ENCODE peak calls at places on chromosomes 6 and 20, in seven cellular contexts. D is IMR-90, E is left lung, B is heart left ventricle, W is psoas muscle, N is lower lobe of right lung, O is fibroblast of lung. I is an unnamed sample. For H3K4me1, the result is how much of the 10 kb centered on the place peaks cover.

GRCh38 chr6:47379328-47379727 is 69.6 kb upstream of the TNFRSF21 start:
- DNase-seq in D (no peak), E (no peak), B (no peak), W (no peak), N (no peak), O (peak), I (no peak)

GRCh38 chr20:6502999-6503398 is 264.5 kb upstream of the BMP2 start:
- DNase-seq in D (no peak), E (no peak), B (no peak), W (no peak), N (no peak), O (no peak), I (no peak)

GRCh38 chr6:157823001-157823522 is at the start of gene SNX9:
- DNase-seq in D (peak), E (peak), B (peak), W (peak), N (peak), O (peak), I (peak)

GRCh38 chr6:105492706-105493673 is 90.1 kb upstream of the PREP start:
- DNase-seq in D (peak), E (no peak), B (no peak), W (no peak), N (no peak), O (no peak), I (no peak)

GRCh38 chr20:64225166-64225595 is 30.4 kb upstream of the PCMTD2 start:
- DNase-seq in D (no peak), E (no peak), B (no peak), W (no peak), N (no peak), O (no peak), I (no peak)

GRCh38 chr6:113994934-113995342 is 24.0 kb upstream of the HDAC2 start:
- DNase-seq in D (peak), E (no peak), B (no peak), W (no peak), N (no peak), O (peak), I (no peak)

GRCh38 chr6:138559153-138559552 is 59.9 kb upstream of the NHSL1 start:
- DNase-seq in D (no peak), E (no peak), B (no peak), W (no peak), N (no peak), O (no peak), I (no peak)

GRCh38 chr6:112680076-112680475 is 332.9 kb downstream of the RFPL4B start:
- DNase-seq in D (peak), E (no peak), B (no peak), W (no peak), N (no peak), O (no peak), I (no peak)

GRCh38 chr6:52420668-52421358 is 671 bp downstream of the EFHC1 start:
- DNase-seq in D (peak), E (no peak), B (no peak), W (no peak), N (no peak), O (peak), I (no peak)

GRCh38 chr6:14612016-14612415 is 494.4 kb downstream of the CD83 start:
- DNase-seq in D (peak), E (no peak), B (no peak), W (no peak), N (no peak), O (peak), I (no peak)

GRCh38 chr6:117547688-117548621 is 54.4 kb downstream of the GOPC start:
- DNase-seq in D (peak), E (peak), B (peak), W (peak), N (peak), O (peak), I (peak)

GRCh38 chr6:111734068-111734825 is 128.6 kb upstream of the TRAF3IP2 start:
- DNase-seq in D (peak), E (no peak), B (no peak), W (no peak), N (no peak), O (peak), I (no peak)

GRCh38 chr6:129498950-129499870 is 210.8 kb downstream of the ARHGAP18 start:
- DNase-seq in D (peak), E (no peak), B (no peak), W (no peak), N (no peak), O (peak), I (no peak)

GRCh38 chr20:58112017-58112781 is 116.3 kb downstream of the ANKRD60 start:
- DNase-seq in D (peak), E (no peak), B (no peak), W (no peak), N (no peak), O (peak), I (no peak)

GRCh38 chr6:147774856-147775255 is 266.4 kb downstream of the SAMD5 start:
- DNase-seq in D (no peak), E (no peak), B (no peak), W (no peak), N (no peak), O (no peak), I (no peak)

GRCh38 chr6:143027058-143027457 is 33.6 kb upstream of the AIG1 start:
- DNase-seq in D (peak), E (no peak), B (peak), W (peak), N (peak), O (peak), I (peak)

GRCh38 chr20:32982617-32983458 is 21.4 kb downstream of the SUN5 start:
- DNase-seq in D (no peak), E (no peak), B (peak), W (no peak), N (no peak), O (no peak), I (peak)

DNA sequence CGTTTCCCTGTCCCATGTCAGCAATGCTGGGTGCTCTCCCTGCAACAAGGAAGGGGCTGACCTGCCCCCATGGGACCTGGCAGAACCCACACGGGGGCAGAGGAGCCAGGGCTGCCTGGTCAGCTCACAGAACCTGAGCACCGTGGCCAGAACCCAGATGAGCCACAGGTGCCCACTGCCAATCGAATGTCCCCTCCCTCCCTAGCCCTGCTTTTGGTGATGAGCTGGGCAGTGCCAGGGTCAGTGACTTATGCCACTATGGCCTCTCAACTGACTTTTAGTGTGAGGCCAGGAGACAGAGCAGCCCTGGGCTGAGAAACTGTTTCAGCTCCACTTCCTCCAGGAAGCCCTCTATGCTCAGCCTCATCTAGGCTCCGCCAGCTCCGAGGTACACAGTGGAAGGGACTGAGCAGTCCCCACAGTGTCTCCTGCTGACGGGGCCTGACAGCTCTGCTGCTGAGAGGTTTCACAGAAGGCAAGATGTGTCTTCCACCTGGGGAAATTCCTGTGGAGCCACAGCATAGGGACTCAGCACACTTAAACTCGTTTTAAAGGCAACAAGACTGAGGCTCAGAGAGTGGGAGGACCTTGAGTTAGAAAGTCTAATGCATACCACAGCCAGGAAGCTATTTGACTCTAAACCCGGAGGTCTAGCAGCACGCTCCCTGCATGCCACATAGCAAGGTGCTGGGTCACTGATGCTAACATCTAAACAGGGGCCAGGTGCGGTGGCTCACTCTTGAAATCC is 6.9 kb downstream of the ADA start:
- DNase-seq in D (no peak), E (no peak), B (no peak), W (no peak), N (no peak), O (no peak), I (no peak)
- H3K4me1 ChIP-seq in D (under half), E (half or more), B (under half), W (under half), N (half or more), O (under half), I (under half)

GRCh38 chr6:82570083-82570482 is 206.5 kb downstream of the TPBG start:
- DNase-seq in D (no peak), E (no peak), B (no peak), W (no peak), N (no peak), O (no peak), I (no peak)

GRCh38 chr6:82569022-82569421 is 205.4 kb downstream of the TPBG start:
- DNase-seq in D (no peak), E (no peak), B (no peak), W (no peak), N (no peak), O (no peak), I (no peak)

GRCh38 chr6:82567621-82568020 is 204.0 kb downstream of the TPBG start:
- DNase-seq in D (no peak), E (no peak), B (no peak), W (no peak), N (no peak), O (no peak), I (no peak)

GRCh38 chr6:82571431-82571830 is 207.8 kb downstream of the TPBG start:
- DNase-seq in D (no peak), E (no peak), B (no peak), W (no peak), N (no peak), O (no peak), I (no peak)

DNA sequence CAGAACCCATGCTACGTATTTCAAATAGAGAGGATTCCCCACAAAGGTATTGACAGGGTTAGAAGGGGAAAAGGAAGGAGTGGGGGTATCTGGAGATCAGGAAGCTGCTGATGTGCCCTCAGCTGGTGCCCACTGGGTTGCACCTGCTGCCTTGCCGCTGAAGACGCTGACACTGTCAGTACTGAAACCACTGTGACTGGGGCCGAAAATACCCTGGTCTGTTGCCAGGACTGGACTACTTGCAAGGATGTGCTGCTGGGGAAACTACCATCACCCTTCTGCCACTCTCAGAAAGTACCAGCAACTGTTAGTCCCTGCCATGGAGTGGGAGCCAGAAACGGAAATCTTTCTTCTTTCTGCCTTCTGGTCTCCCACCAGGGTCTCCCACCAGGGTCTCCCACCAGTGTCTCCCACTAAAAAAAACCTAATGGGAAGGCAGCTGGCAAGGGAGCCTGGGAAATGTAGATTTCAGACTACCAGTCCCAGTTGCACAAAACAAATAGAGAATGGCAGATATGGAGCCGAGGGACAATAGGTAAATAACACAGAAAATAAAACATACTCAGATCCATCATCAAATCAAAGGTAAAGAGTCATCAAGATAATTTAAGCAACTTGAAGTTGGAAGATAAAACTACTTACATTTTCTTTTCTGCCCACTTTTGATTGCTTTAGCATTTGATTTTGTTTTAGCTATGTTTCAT is 204.8 kb downstream of the TPBG start:
- DNase-seq in D (no peak), E (no peak), B (no peak), W (no peak), N (no peak), O (no peak), I (no peak)
- H3K4me1 ChIP-seq in D (under half), E (under half), B (under half), W (under half), N (under half), O (under half), I (under half)

DNA sequence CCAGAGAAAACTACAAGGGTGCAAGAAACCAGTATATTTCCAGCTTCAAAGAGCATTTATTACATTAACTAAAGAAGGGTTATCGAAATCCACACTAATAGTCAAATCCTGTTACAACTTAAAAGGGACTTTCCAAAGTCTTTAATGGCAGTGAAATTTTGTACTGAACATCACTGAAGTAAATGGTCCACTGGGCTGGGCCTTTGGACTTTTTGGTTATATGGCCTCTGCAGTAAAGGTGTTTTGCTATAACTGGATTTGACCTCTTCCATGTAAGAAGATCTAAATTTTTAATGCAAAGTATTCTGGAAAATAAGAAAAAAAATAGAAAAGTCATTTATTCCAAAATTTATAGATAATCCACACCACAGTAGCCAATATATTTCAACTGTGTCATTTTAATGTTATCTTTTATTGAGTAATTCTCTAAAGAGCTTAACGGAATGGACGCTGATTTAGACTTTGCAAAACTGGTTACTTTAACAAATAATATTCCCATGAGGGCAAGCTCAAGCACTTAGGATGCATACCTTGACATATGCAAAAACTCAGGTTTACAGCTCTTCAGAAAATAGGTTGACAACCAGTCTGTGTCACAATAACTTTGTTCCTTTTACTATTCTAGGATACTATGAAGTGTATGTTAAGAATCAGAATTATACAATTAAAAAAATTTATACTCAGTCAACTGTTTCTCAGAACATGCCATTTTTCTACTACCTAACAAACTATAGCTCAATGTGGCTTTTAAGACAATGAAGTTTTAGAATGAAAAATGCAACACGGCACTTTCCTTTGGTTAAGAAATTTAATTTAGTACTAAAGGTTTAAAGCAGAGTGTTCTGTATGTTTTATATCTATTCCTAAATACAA is 7.0 kb downstream of the RBM39 start:
- DNase-seq in D (no peak), E (no peak), B (no peak), W (no peak), N (no peak), O (no peak), I (no peak)
- H3K4me1 ChIP-seq in D (under half), E (half or more), B (under half), W (half or more), N (half or more), O (under half), I (under half)

DNA sequence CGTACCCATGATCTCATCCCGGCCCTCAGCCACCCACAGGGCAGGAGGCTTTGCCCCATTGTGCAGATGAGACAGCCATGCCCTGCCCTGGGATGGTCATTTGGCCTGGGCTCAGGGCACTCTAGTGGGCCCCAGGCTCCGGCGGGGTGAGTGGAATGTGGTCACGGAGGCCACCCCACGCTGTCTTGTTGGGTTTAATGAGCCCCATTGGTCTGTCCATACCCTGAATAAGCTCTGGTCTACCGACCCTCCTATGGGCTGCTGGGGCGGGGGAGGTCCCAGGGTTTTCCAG is 50.6 kb downstream of the FGD2 start:
- DNase-seq in D (no peak), E (no peak), B (no peak), W (no peak), N (no peak), O (no peak), I (no peak)
- H3K4me1 ChIP-seq in D (under half), E (under half), B (under half), W (under half), N (under half), O (under half), I (under half)

GRCh38 chr20:62513991-62514390 is 38.2 kb upstream of the GATA5 start:
- DNase-seq in D (no peak), E (no peak), B (no peak), W (no peak), N (no peak), O (no peak), I (no peak)
- H3K4me1 ChIP-seq in D (under half), E (under half), B (under half), W (half or more), N (under half), O (under half), I (under half)

DNA sequence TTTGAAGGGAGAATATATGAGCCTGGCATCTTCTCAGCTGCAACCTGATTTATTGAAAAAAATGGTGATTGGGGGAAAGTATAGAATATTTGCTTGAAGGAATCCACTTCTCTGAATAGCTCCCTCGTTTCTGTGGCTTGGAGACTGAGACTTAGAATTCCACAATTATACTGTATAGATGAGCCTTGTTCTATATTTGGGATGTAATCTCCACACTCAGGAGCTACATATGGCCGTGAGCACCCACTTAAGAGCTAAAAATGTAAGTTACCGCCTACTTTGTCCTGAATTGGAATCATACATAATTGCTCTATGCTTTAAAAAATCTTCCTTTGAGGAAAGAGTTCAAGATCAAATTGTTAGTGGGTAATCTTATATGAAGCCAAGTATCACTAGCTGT is 254.2 kb downstream of the SOX4 start:
- DNase-seq in D (no peak), E (no peak), B (no peak), W (no peak), N (no peak), O (no peak), I (no peak)
- H3K4me1 ChIP-seq in D (under half), E (under half), B (under half), W (under half), N (under half), O (under half), I (under half)

GRCh38 chr6:33203443-33204164 is 851 bp upstream of the HSD17B8 start:
- DNase-seq in D (no peak), E (no peak), B (no peak), W (peak), N (no peak), O (no peak), I (no peak)

GRCh38 chr6:33204415-33205171 is at the start of gene HSD17B8:
- DNase-seq in D (peak), E (peak), B (peak), W (peak), N (peak), O (peak), I (peak)

GRCh38 chr6:33202799-33203198 is 1.7 kb upstream of the HSD17B8 start:
- DNase-seq in D (no peak), E (no peak), B (no peak), W (peak), N (no peak), O (no peak), I (no peak)

GRCh38 chr6:33205172-33206026 is 944 bp downstream of the HSD17B8 start:
- DNase-seq in D (peak), E (no peak), B (no peak), W (peak), N (no peak), O (no peak), I (no peak)

GRCh38 chr6:33204165-33204414 is 365 bp upstream of the HSD17B8 start:
- DNase-seq in D (no peak), E (no peak), B (no peak), W (no peak), N (no peak), O (no peak), I (no peak)
- H3K4me1 ChIP-seq in D (under half), E (half or more), B (under half), W (under half), N (half or more), O (under half), I (under half)

GRCh38 chr6:44224154-44224977 is 971 bp downstream of the SLC29A1 start:
- DNase-seq in D (peak), E (no peak), B (no peak), W (no peak), N (no peak), O (no peak), I (peak)
- H3K4me1 ChIP-seq in D (under half), E (half or more), B (under half), W (half or more), N (half or more), O (under half), I (under half)

I was measured in aorta.